ENCODE peak calls at places on chromosomes 11 and 22, in four cellular contexts. U is mesenchymal stem cell; Q is hepatocyte; R is activated T-cell treated with anti-CD3 and anti-CD28 coated beads, Interleukin-2, amount 50 U/mL, for 72 hours. B is an unnamed sample.

GRCh38 chr11:8872017-8872416 is 39.0 kb upstream of the AKIP1 start:
- DNase-seq in U (no peak), R (no peak), Q (no peak), B (peak)

GRCh38 chr22:44047891-44048301 is 23.8 kb downstream of the PARVB start:
- DNase-seq in R (no peak), Q (no peak), U (no peak), B (no peak)

GRCh38 chr11:5556596-5557188 is 8.4 kb upstream of the OR52H1 start:
- DNase-seq in R (no peak), U (no peak), Q (no peak), B (no peak)

GRCh38 chr11:124640660-124641059 is 18.0 kb downstream of the TBRG1 start:
- DNase-seq in R (no peak), Q (no peak), U (no peak), B (no peak)

GRCh38 chr11:8192016-8192895 is 23.4 kb upstream of the RIC3 start:
- DNase-seq in U (peak), R (peak), Q (peak), B (peak)

GRCh38 chr22:31260474-31260856 is 31.8 kb downstream of the PIK3IP1 start:
- DNase-seq in R (no peak), U (no peak), Q (no peak), B (no peak)

GRCh38 chr11:3058753-3059664 is 1.8 kb upstream of the CARS1 start:
- DNase-seq in U (peak), Q (peak), R (no peak), B (no peak)

GRCh38 chr11:62732830-62733229 is 4.5 kb downstream of the TTC9C start:
- DNase-seq in U (peak), Q (no peak), R (no peak), B (peak)

GRCh38 chr11:6608726-6609501 is 3.1 kb downstream of the TAF10 start:
- DNase-seq in Q (no peak), U (peak), R (no peak), B (peak)